ENCODE peak calls at places on chromosomes 4 and X, in four cellular contexts. One of them, this sample, is unnamed.

GRCh38 chr4:114600672-114601071 is 2.1 kb downstream of the UGT8 start:
- DNase-seq in suprapubic skin: no peak
- DNase-seq in stomach: no peak
- DNase-seq in SK-N-SH: no peak
- DNase-seq in this sample: no peak

GRCh38 chr4:184039963-184040383 is 134.9 kb downstream of the STOX2 start:
- DNase-seq in SK-N-SH: no peak
- DNase-seq in stomach: no peak
- DNase-seq in suprapubic skin: no peak
- DNase-seq in this sample: no peak

GRCh38 chr4:177862541-177863176 is 420.4 kb upstream of the AGA start:
- DNase-seq in SK-N-SH: no peak
- DNase-seq in stomach: no peak
- DNase-seq in suprapubic skin: peak; percentile 74
- DNase-seq in this sample: no peak

GRCh38 chrX:154013614-154014360 is 5.9 kb downstream of the IRAK1 start:
- DNase-seq in suprapubic skin: no peak
- DNase-seq in stomach: peak; percentile 41
- DNase-seq in SK-N-SH: peak; percentile 88
- DNase-seq in this sample: no peak

GRCh38 chr4:995311-996026 is 2.3 kb upstream of the SLC26A1 start:
- DNase-seq in SK-N-SH: peak; percentile 41
- DNase-seq in suprapubic skin: no peak
- DNase-seq in stomach: no peak
- DNase-seq in this sample: no peak

GRCh38 chr4:106704253-106704870 is 331.8 kb downstream of the DKK2 start:
- DNase-seq in stomach: no peak
- DNase-seq in SK-N-SH: no peak
- DNase-seq in suprapubic skin: no peak
- DNase-seq in this sample: no peak

GRCh38 chr4:172750910-172751309 is 417.7 kb upstream of the GALNT7 start:
- DNase-seq in SK-N-SH: no peak
- DNase-seq in stomach: no peak
- DNase-seq in suprapubic skin: no peak
- DNase-seq in this sample: no peak

GRCh38 chr4:54659213-54660144 is 1.7 kb downstream of the KIT start:
- DNase-seq in SK-N-SH: peak; percentile 32
- DNase-seq in suprapubic skin: no peak
- DNase-seq in stomach: peak; percentile 42
- DNase-seq in this sample: no peak

GRCh38 chr4:152454398-152455011 is 81.4 kb downstream of the FBXW7 start:
- DNase-seq in stomach: no peak
- DNase-seq in SK-N-SH: peak; percentile 51
- DNase-seq in suprapubic skin: no peak
- DNase-seq in this sample: no peak

GRCh38 chr4:19850909-19851308 is 400.8 kb upstream of the SLIT2 start:
- DNase-seq in suprapubic skin: no peak
- DNase-seq in stomach: no peak
- DNase-seq in SK-N-SH: no peak
- DNase-seq in this sample: no peak

GRCh38 chr4:141132689-141133145 is 552 bp downstream of the RNF150 start:
- DNase-seq in SK-N-SH: peak; percentile 92
- DNase-seq in stomach: no peak
- DNase-seq in suprapubic skin: no peak
- DNase-seq in this sample: no peak

GRCh38 chr4:128519163-128519810 is 231.7 kb upstream of the PGRMC2 start:
- DNase-seq in SK-N-SH: no peak
- DNase-seq in suprapubic skin: no peak
- DNase-seq in stomach: no peak
- DNase-seq in this sample: no peak

GRCh38 chr4:118968006-118968405 is 79.4 kb downstream of the SYNPO2 start:
- DNase-seq in suprapubic skin: no peak
- DNase-seq in stomach: peak; percentile 57
- DNase-seq in SK-N-SH: no peak
- DNase-seq in this sample: peak; percentile 92

GRCh38 chr4:102783006-102783405 is 22.2 kb upstream of the MANBA start:
- DNase-seq in stomach: no peak
- DNase-seq in SK-N-SH: no peak
- DNase-seq in suprapubic skin: no peak
- DNase-seq in this sample: no peak

GRCh38 chr4:75194180-75194579 is 261.3 kb downstream of the PARM1 start:
- DNase-seq in stomach: no peak
- DNase-seq in suprapubic skin: no peak
- DNase-seq in SK-N-SH: no peak
- DNase-seq in this sample: no peak

GRCh38 chrX:39982927-39983326 is 114.8 kb downstream of the BCOR start:
- DNase-seq in stomach: no peak
- DNase-seq in SK-N-SH: no peak
- DNase-seq in suprapubic skin: no peak
- DNase-seq in this sample: no peak

GRCh38 chr4:99855677-99856076 is 38.5 kb downstream of the LAMTOR3 start:
- DNase-seq in SK-N-SH: no peak
- DNase-seq in suprapubic skin: no peak
- DNase-seq in stomach: no peak
- DNase-seq in this sample: no peak

GRCh38 chr4:42646013-42646784 is 10.7 kb downstream of the ATP8A1 start:
- DNase-seq in suprapubic skin: no peak
- DNase-seq in SK-N-SH: no peak
- DNase-seq in stomach: no peak
- DNase-seq in this sample: no peak

GRCh38 chrX:20412871-20413486 is 146.3 kb upstream of the RPS6KA3 start:
- DNase-seq in SK-N-SH: no peak
- DNase-seq in stomach: peak; percentile 29
- DNase-seq in suprapubic skin: no peak
- DNase-seq in this sample: no peak

GRCh38 chrX:131830400-131831184 is 192.5 kb upstream of the STK26 start:
- DNase-seq in suprapubic skin: no peak
- DNase-seq in SK-N-SH: peak; percentile 56
- DNase-seq in stomach: peak; percentile 79
- DNase-seq in this sample: no peak

GRCh38 chr4:126955292-126956191 is 677.2 kb upstream of the INTU start:
- DNase-seq in SK-N-SH: peak; percentile 9
- DNase-seq in suprapubic skin: no peak
- DNase-seq in stomach: no peak
- DNase-seq in this sample: no peak

GRCh38 chr4:3391422-3391821 is 50.3 kb upstream of the HGFAC start:
- DNase-seq in suprapubic skin: no peak
- DNase-seq in SK-N-SH: no peak
- DNase-seq in stomach: no peak
- DNase-seq in this sample: no peak

GRCh38 chr4:28287837-28288236 is 1427.2 kb downstream of the STIM2 start:
- DNase-seq in SK-N-SH: no peak
- DNase-seq in suprapubic skin: no peak
- DNase-seq in stomach: no peak
- DNase-seq in this sample: no peak
- H3K27ac ChIP-seq in SK-N-SH: peak overlapping the region; percentile 55
- H3K27ac ChIP-seq in suprapubic skin: no peak overlapping the region
- H3K27ac ChIP-seq in stomach: no peak overlapping the region
- H3K27ac ChIP-seq in this sample: no peak overlapping the region

GRCh38 chr4:2041234-2042130 is 17.6 kb upstream of the NAT8L start:
- DNase-seq in stomach: peak; percentile 80
- DNase-seq in SK-N-SH: peak; percentile 98
- DNase-seq in suprapubic skin: peak; percentile 86
- DNase-seq in this sample: no peak
- TF ChIP-seq POLR2AphosphoS5 in stomach: peak; percentile 36
- TF ChIP-seq POLR2AphosphoS5 in SK-N-SH: peak; percentile 49
- TF ChIP-seq POLR2AphosphoS5 in suprapubic skin: no peak
- TF ChIP-seq POLR2AphosphoS5 in this sample: no peak

GRCh38 chr4:73693816-73694215 is 46.6 kb upstream of the CXCL8 start:
- DNase-seq in suprapubic skin: no peak
- DNase-seq in stomach: no peak
- DNase-seq in SK-N-SH: no peak
- DNase-seq in this sample: no peak

GRCh38 chr4:73701116-73701515 is 39.3 kb upstream of the CXCL8 start:
- DNase-seq in SK-N-SH: no peak
- DNase-seq in suprapubic skin: no peak
- DNase-seq in stomach: no peak
- DNase-seq in this sample: no peak

GRCh38 chr4:73702796-73703287 is 37.5 kb upstream of the CXCL8 start:
- DNase-seq in SK-N-SH: no peak
- DNase-seq in suprapubic skin: no peak
- DNase-seq in stomach: no peak
- DNase-seq in this sample: no peak

GRCh38 chr4:73703320-73703719 is 37.0 kb upstream of the CXCL8 start:
- DNase-seq in stomach: no peak
- DNase-seq in suprapubic skin: no peak
- DNase-seq in SK-N-SH: no peak
- DNase-seq in this sample: no peak

DNA sequence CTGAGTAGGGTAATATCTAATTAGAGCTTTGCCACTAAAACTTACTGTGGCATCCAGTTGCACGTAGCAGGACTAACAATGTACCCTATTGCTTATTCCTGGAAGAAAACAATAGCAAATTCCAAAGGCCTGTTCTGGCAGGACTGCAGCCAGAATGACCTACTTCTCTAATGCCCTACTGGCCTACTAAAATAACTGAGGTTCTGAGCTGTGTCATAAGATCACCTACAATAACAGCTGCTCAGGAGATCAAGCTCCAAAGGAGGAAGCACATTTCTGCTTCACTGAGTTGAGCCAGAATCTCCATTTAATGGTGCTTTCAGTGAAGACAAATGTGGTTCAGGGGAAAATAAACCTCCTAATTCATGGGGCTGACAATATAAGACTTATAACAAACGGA is 42.2 kb upstream of the CXCL8 start:
- DNase-seq in SK-N-SH: no peak
- DNase-seq in suprapubic skin: no peak
- DNase-seq in stomach: no peak
- DNase-seq in this sample: no peak
- H3K27ac ChIP-seq in SK-N-SH: no peak overlapping the region
- H3K27ac ChIP-seq in suprapubic skin: no peak overlapping the region
- H3K27ac ChIP-seq in stomach: no peak overlapping the region
- H3K27ac ChIP-seq in this sample: no peak overlapping the region

GRCh38 chr4:25043548-25043947 is 12.8 kb upstream of the LGI2 start:
- DNase-seq in stomach: no peak
- DNase-seq in suprapubic skin: no peak
- DNase-seq in SK-N-SH: no peak
- DNase-seq in this sample: no peak
- TF ChIP-seq POLR2AphosphoS5 in stomach: no peak
- TF ChIP-seq POLR2AphosphoS5 in suprapubic skin: no peak
- TF ChIP-seq POLR2AphosphoS5 in SK-N-SH: no peak
- TF ChIP-seq POLR2AphosphoS5 in this sample: peak; percentile 4

GRCh38 chr4:166527500-166527899 is 654.5 kb downstream of the TLL1 start:
- DNase-seq in SK-N-SH: no peak
- DNase-seq in stomach: no peak
- DNase-seq in suprapubic skin: no peak
- DNase-seq in this sample: no peak
- H3K27ac ChIP-seq in SK-N-SH: no peak overlapping the region
- H3K27ac ChIP-seq in stomach: no peak overlapping the region
- H3K27ac ChIP-seq in suprapubic skin: no peak overlapping the region
- H3K27ac ChIP-seq in this sample: no peak overlapping the region

GRCh38 chrX:45760187-45760742 is 559.6 kb upstream of the DIPK2B start:
- DNase-seq in stomach: no peak
- DNase-seq in SK-N-SH: no peak
- DNase-seq in suprapubic skin: no peak
- DNase-seq in this sample: no peak
- TF ChIP-seq POLR2AphosphoS5 in stomach: no peak
- TF ChIP-seq POLR2AphosphoS5 in SK-N-SH: peak; percentile 50
- TF ChIP-seq POLR2AphosphoS5 in suprapubic skin: no peak
- TF ChIP-seq POLR2AphosphoS5 in this sample: no peak

GRCh38 chr4:140094701-140095420 is 59.1 kb downstream of the MAML3 start:
- DNase-seq in SK-N-SH: peak; percentile 65
- DNase-seq in stomach: peak; percentile 75
- DNase-seq in suprapubic skin: peak; percentile 85
- DNase-seq in this sample: peak; percentile 91

GRCh38 chr4:140096921-140097320 is 57.1 kb downstream of the MAML3 start:
- DNase-seq in SK-N-SH: no peak
- DNase-seq in stomach: no peak
- DNase-seq in suprapubic skin: no peak
- DNase-seq in this sample: peak; percentile 50

GRCh38 chr4:140097572-140097971 is 56.4 kb downstream of the MAML3 start:
- DNase-seq in SK-N-SH: no peak
- DNase-seq in suprapubic skin: no peak
- DNase-seq in stomach: no peak
- DNase-seq in this sample: no peak

GRCh38 chr4:140095694-140096482 is 58.1 kb downstream of the MAML3 start:
- DNase-seq in SK-N-SH: peak; percentile 37
- DNase-seq in suprapubic skin: no peak
- DNase-seq in stomach: no peak
- DNase-seq in this sample: peak; percentile 89

GRCh38 chr4:140096483-140096861 is 57.5 kb downstream of the MAML3 start:
- DNase-seq in suprapubic skin: no peak
- DNase-seq in stomach: no peak
- DNase-seq in SK-N-SH: no peak
- DNase-seq in this sample: peak; percentile 50
- H3K27ac ChIP-seq in suprapubic skin: peak overlapping the region; percentile 78
- H3K27ac ChIP-seq in stomach: peak overlapping the region; percentile 78
- H3K27ac ChIP-seq in SK-N-SH: peak overlapping the region; percentile 97
- H3K27ac ChIP-seq in this sample: peak overlapping the region; percentile 61

This sample was measured in esophagus muscularis mucosa.